ENCODE peak calls at places on chromosomes 2 and 18, in ten cellular contexts. W is hepatocyte, X is AG04450, I is endodermal cell, O is A549, B is heart right ventricle, V is suprapubic skin, E is psoas muscle, P is H1, Z is IMR-90. G is an unnamed sample.
A peak's percentile ranks its signal among the peaks of the same experiment; 100 is the strongest.

GRCh38 chr2:168587302-168587701 is 131.2 kb downstream of the CERS6 start:
- DNase-seq in B (no peak), X (no peak), P (no peak), W (no peak), V (no peak), E (no peak), Z (no peak), I (no peak), O (no peak), G (no peak)

GRCh38 chr2:131105950-131106801 is 1.0 kb downstream of the PLEKHB2 start:
- DNase-seq in O (peak; percentile 52), W (peak; percentile 67), I (peak; percentile 72), X (no peak), E (peak; percentile 31), P (no peak), B (no peak), Z (peak; percentile 53), V (no peak), G (no peak)

GRCh38 chr2:28071221-28071620 is 180.7 kb downstream of the BABAM2 start:
- DNase-seq in X (no peak), B (no peak), Z (no peak), E (no peak), O (no peak), V (no peak), W (no peak), P (no peak), I (no peak), G (no peak)

GRCh38 chr2:106996136-106996769 is 110.3 kb upstream of the ST6GAL2 start:
- DNase-seq in W (no peak), Z (no peak), P (no peak), O (no peak), I (no peak), X (no peak), V (no peak), B (no peak), E (no peak), G (no peak)

GRCh38 chr2:68767031-68767961 is 32.7 kb downstream of the ARHGAP25 start:
- DNase-seq in I (no peak), O (no peak), V (no peak), B (no peak), E (no peak), Z (no peak), P (no peak), W (no peak), X (no peak), G (no peak)

GRCh38 chr2:29987141-29987540 is 65.8 kb upstream of the ALK start:
- DNase-seq in E (no peak), V (no peak), Z (no peak), P (no peak), I (peak; percentile 3), X (no peak), O (no peak), B (no peak), W (no peak), G (no peak)

GRCh38 chr2:107001081-107001480 is 115.1 kb upstream of the ST6GAL2 start:
- DNase-seq in P (no peak), Z (no peak), V (no peak), W (no peak), B (no peak), E (no peak), X (no peak), I (no peak), O (no peak), G (no peak)

GRCh38 chr18:48024009-48024512 is 93.6 kb upstream of the SMAD2 start:
- DNase-seq in E (no peak), V (peak; percentile 64), B (no peak), W (no peak), O (no peak), X (no peak), I (no peak), P (no peak), Z (no peak), G (no peak)

GRCh38 chr2:207257291-207258190 is 91.8 kb upstream of the KLF7 start:
- DNase-seq in I (peak; percentile 43), B (no peak), O (no peak), Z (peak; percentile 52), P (no peak), W (no peak), E (no peak), V (no peak), X (no peak), G (no peak)

GRCh38 chr18:25759111-25759510 is 331.3 kb downstream of the SS18 start:
- DNase-seq in W (no peak), I (no peak), P (no peak), V (no peak), X (no peak), E (no peak), Z (peak; percentile 58), B (no peak), O (no peak), G (no peak)

GRCh38 chr2:222485367-222486211 is 61.2 kb downstream of the SGPP2 start:
- DNase-seq in V (no peak), I (no peak), W (no peak), O (no peak), B (peak; percentile 12), P (no peak), X (no peak), Z (no peak), E (no peak), G (no peak)

GRCh38 chr2:238165288-238165921 is 6.6 kb downstream of the ERFE start:
- DNase-seq in Z (no peak), O (no peak), P (no peak), V (peak; percentile 49), I (peak; percentile 46), W (no peak), X (no peak), B (no peak), E (no peak), G (no peak)

GRCh38 chr2:6506311-6507258 is 359.1 kb downstream of the CMPK2 start:
- DNase-seq in E (no peak), W (peak; percentile 27), I (no peak), O (no peak), V (no peak), B (no peak), Z (peak; percentile 43), X (no peak), P (no peak), G (no peak)

DNA sequence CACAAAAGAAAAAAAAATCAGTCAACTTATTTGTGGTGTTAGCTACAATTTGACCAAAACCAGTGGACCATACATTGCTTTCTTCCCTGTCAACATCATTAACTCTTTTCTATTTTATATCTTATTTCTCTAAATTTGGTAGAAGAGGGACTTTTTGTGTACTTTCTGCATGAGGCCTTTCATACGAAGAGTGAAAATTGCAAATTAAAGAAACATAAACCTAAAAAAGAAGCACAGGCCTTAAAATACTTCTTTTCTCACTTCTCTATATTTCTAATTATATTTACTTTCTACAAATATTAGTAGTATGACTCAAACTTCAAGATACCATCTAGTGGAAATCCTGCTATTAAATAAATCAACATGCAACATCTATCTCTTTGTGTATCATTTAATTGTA is 1073.4 kb upstream of the ZEB2 start:
- DNase-seq in B (no peak), E (no peak), O (no peak), V (no peak), W (no peak), I (no peak), Z (no peak), P (no peak), X (no peak), G (no peak)
- H3K27ac ChIP-seq in B (no peak overlapping the region), E (no peak overlapping the region), O (no peak overlapping the region), V (no peak overlapping the region), W (peak overlapping the region; percentile 4), I (no peak overlapping the region), Z (no peak overlapping the region), P (no peak overlapping the region), X (no peak overlapping the region), G (no peak overlapping the region)

GRCh38 chr2:43146083-43146482 is 80.3 kb downstream of the ZFP36L2 start:
- DNase-seq in E (no peak), Z (no peak), I (peak; percentile 59), W (no peak), V (no peak), O (no peak), X (no peak), P (no peak), B (no peak), G (no peak)

GRCh38 chr2:43144265-43144664 is 82.1 kb downstream of the ZFP36L2 start:
- DNase-seq in O (no peak), P (no peak), B (no peak), W (no peak), V (no peak), X (no peak), E (no peak), I (no peak), Z (peak; percentile 38), G (no peak)

GRCh38 chr2:43143756-43144155 is 82.7 kb downstream of the ZFP36L2 start:
- DNase-seq in X (no peak), V (no peak), I (no peak), Z (no peak), P (no peak), B (no peak), W (no peak), E (peak; percentile 0), O (no peak), G (no peak)

GRCh38 chr2:43139996-43140621 is 86.3 kb downstream of the ZFP36L2 start:
- DNase-seq in I (peak; percentile 61), P (no peak), Z (no peak), B (peak; percentile 65), V (no peak), O (no peak), E (peak; percentile 38), W (peak; percentile 2), X (no peak), G (no peak)

GRCh38 chr2:43142921-43143438 is 83.4 kb downstream of the ZFP36L2 start:
- DNase-seq in V (no peak), P (no peak), X (no peak), O (peak; percentile 68), Z (no peak), E (peak; percentile 8), B (no peak), W (peak; percentile 6), I (no peak), G (no peak)
- TF ChIP-seq CTCF in V (no peak), P (peak; percentile 14), X (no peak), O (no peak), Z (no peak), E (no peak), B (no peak), W (no peak), I (peak; percentile 22), G (peak; percentile 28)

GRCh38 chr2:74052732-74053712 is 68.3 kb downstream of the TET3 start:
- DNase-seq in X (no peak), V (no peak), B (no peak), O (no peak), I (no peak), P (no peak), E (no peak), W (no peak), Z (no peak), G (no peak)
- H3K4me3 ChIP-seq in X (no peak overlapping the region), V (no peak overlapping the region), B (no peak overlapping the region), O (no peak overlapping the region), I (no peak overlapping the region), P (no peak overlapping the region), E (no peak overlapping the region), W (no peak overlapping the region), Z (no peak overlapping the region), G (no peak overlapping the region)

DNA sequence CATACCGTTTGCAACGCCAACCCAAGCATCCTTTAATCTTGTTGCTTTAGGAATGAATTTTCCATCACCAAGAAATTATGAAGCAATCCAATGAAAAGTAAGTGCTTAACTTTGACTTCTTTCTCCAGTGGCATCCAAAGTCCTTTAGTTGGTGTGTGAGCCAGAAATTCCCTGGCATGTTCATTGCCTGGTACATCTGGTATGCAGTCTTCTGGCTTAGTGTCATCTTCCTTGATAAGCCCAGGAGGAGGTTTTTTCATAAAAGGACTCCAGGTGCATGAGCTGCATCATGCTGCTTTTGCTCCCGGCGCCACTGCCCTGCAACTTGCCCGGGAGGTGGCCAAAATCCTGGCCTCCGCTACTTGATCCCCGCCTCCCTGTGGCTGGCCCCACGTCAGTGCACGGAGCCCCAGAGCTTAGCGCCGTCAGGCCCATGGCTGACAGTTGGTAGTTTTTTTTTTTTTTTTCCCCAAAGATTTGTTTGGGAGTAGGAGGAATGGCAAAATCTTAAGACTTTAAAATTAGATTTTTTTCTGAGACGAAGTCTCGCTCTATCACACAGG is 58.7 kb downstream of the PUM2 start:
- DNase-seq in B (no peak), P (no peak), O (no peak), W (no peak), I (no peak), E (no peak), X (no peak), V (no peak), Z (no peak), G (peak; percentile 13)
- H3K27ac ChIP-seq in B (no peak overlapping the region), P (no peak overlapping the region), O (no peak overlapping the region), W (no peak overlapping the region), I (peak overlapping the region; percentile 61), E (no peak overlapping the region), X (no peak overlapping the region), V (no peak overlapping the region), Z (no peak overlapping the region), G (no peak overlapping the region)

G was measured in WERI-Rb-1.